ENCODE peak calls at places on chromosomes 4 and X, in nine cellular contexts. U is right cardiac atrium, F is cardiac muscle cell, G is RWPE2, D is psoas muscle, S is A549, K is stomach, O is lung, Q is left lung. W is an unnamed sample.
A peak's percentile ranks its signal among the peaks of the same experiment; 100 is the strongest.

GRCh38 chr4:8774071-8774470 is 97.6 kb downstream of the HMX1 start:
- DNase-seq in K (no peak), O (no peak), D (peak; percentile 14), F (no peak), S (no peak), Q (no peak), G (peak; percentile 17), U (peak; percentile 15), W (no peak)

GRCh38 chrX:40072246-40072645 is 25.5 kb downstream of the BCOR start:
- DNase-seq in S (no peak), U (no peak), F (no peak), K (no peak), D (no peak), Q (no peak), G (no peak), O (no peak), W (no peak)

GRCh38 chr4:120750152-120750525 is 172.4 kb downstream of the PRDM5 start:
- DNase-seq in Q (no peak), O (no peak), F (no peak), U (no peak), K (no peak), S (no peak), G (no peak), D (no peak), W (no peak)

GRCh38 chr4:101977096-101977495 is 186.6 kb downstream of the BANK1 start:
- DNase-seq in G (peak; percentile 80), O (peak; percentile 36), Q (peak; percentile 41), U (no peak), K (no peak), S (peak; percentile 93), F (peak; percentile 98), D (no peak), W (no peak)

GRCh38 chr4:182695842-182696241 is 221.3 kb downstream of the DCTD start:
- DNase-seq in G (no peak), S (no peak), D (no peak), U (no peak), Q (no peak), K (no peak), O (no peak), F (no peak), W (no peak)

GRCh38 chr4:118877797-118878196 is 10.9 kb upstream of the SYNPO2 start:
- DNase-seq in Q (no peak), G (no peak), S (no peak), D (no peak), O (no peak), K (no peak), U (no peak), F (no peak), W (no peak)

GRCh38 chr4:183858011-183858615 is 47.0 kb upstream of the STOX2 start:
- DNase-seq in S (no peak), K (no peak), O (no peak), D (no peak), U (no peak), F (no peak), Q (no peak), G (no peak), W (no peak)

GRCh38 chr4:95835672-95836071 is 4.2 kb upstream of the PDHA2 start:
- DNase-seq in G (no peak), U (no peak), O (no peak), Q (no peak), K (no peak), D (no peak), F (peak; percentile 3), S (peak; percentile 15), W (no peak)

GRCh38 chrX:17278961-17279360 is 96.0 kb upstream of the NHS start:
- DNase-seq in F (no peak), O (no peak), D (no peak), K (no peak), G (no peak), U (no peak), S (no peak), Q (no peak), W (no peak)

GRCh38 chrX:2442694-2443093 is 58.1 kb downstream of the DHRSX start:
- DNase-seq in K (no peak), F (no peak), G (no peak), O (no peak), Q (no peak), U (no peak), D (no peak), S (no peak), W (no peak)

GRCh38 chr4:7588002-7588401 is 153.3 kb upstream of the PSAPL1 start:
- DNase-seq in F (no peak), G (no peak), Q (no peak), S (no peak), K (no peak), D (no peak), U (no peak), O (no peak), W (no peak)

GRCh38 chr4:94274912-94275311 is 67.2 kb downstream of the SMARCAD1 start:
- DNase-seq in S (no peak), G (no peak), O (no peak), K (no peak), Q (no peak), F (no peak), U (no peak), D (no peak), W (no peak)

GRCh38 chrX:118199997-118200396 is 83.4 kb upstream of the KLHL13 start:
- DNase-seq in F (no peak), O (no peak), K (no peak), D (no peak), G (no peak), Q (no peak), S (no peak), U (no peak), W (no peak)

GRCh38 chr4:60884545-60884944 is 315.6 kb upstream of the ADGRL3 start:
- DNase-seq in O (no peak), D (no peak), Q (no peak), S (no peak), F (peak; percentile 17), U (no peak), G (no peak), K (no peak), W (no peak)

GRCh38 chr4:71974681-71975080 is 57.1 kb upstream of the NPFFR2 start:
- DNase-seq in D (no peak), F (peak; percentile 34), Q (no peak), G (no peak), K (no peak), O (no peak), U (no peak), S (peak; percentile 0), W (no peak)

GRCh38 chr4:106253364-106254129 is 62.5 kb downstream of the TBCK start:
- DNase-seq in D (no peak), O (no peak), Q (no peak), F (no peak), G (no peak), K (no peak), S (no peak), U (no peak), W (no peak)

GRCh38 chr4:188127157-188127874 is 11.9 kb upstream of the TRIML1 start:
- DNase-seq in Q (no peak), F (peak; percentile 29), D (no peak), G (no peak), O (no peak), K (no peak), U (no peak), S (peak; percentile 67), W (no peak)

GRCh38 chrX:8731579-8732395 is at the start of gene ANOS1:
- DNase-seq in U (peak; percentile 91), D (peak; percentile 86), S (peak; percentile 13), G (no peak), Q (peak; percentile 80), O (peak; percentile 80), K (peak; percentile 47), F (peak; percentile 72), W (no peak)

GRCh38 chr4:106034205-106034604 is 138.9 kb downstream of the NPNT start:
- DNase-seq in G (no peak), Q (no peak), O (no peak), K (no peak), S (no peak), F (peak; percentile 50), U (no peak), D (no peak), W (no peak)

GRCh38 chr4:39118034-39118658 is 56.1 kb downstream of the KLHL5 start:
- DNase-seq in S (no peak), D (no peak), F (no peak), G (no peak), Q (no peak), U (no peak), K (no peak), O (no peak), W (no peak)

DNA sequence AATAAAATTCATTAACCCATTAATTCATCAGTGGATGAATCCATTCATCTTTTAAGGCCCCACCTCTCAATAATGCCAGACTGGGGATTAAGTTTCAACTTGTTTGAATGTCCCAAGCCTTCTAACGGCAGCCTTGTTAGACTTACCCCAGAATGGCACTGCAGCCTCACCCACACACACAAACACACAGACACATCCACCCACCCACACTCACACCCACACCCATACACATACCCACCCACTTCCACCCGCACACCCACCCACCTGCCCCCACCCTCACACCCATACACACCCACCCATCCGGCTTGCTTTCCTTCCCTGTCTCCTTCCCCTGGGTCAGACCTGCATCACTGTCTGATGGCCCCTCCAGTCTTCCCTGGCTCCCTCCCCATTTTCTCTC is 102.6 kb downstream of the ARHGAP10 start:
- DNase-seq in O (no peak), D (no peak), Q (no peak), U (no peak), K (no peak), F (no peak), S (no peak), G (no peak), W (no peak)
- H3K4me1 ChIP-seq in O (peaks cover 13% of the 10 kb centered on the region), D (peaks cover 59% of the 10 kb centered on the region), Q (peaks cover 22% of the 10 kb centered on the region), U (peaks cover 10% of the 10 kb centered on the region), K (peaks cover 5% of the 10 kb centered on the region), F (peaks cover 3% of the 10 kb centered on the region), S (peaks cover 28% of the 10 kb centered on the region), G (peaks cover 30% of the 10 kb centered on the region), W (no peaks in the 10 kb centered on the region)

GRCh38 chr4:126593626-126594025 is 1039.1 kb upstream of the INTU start:
- DNase-seq in G (no peak), S (no peak), Q (no peak), K (no peak), O (no peak), F (no peak), U (no peak), D (no peak), W (no peak)
- H3K4me1 ChIP-seq in G (no peaks in the 10 kb centered on the region), S (no peaks in the 10 kb centered on the region), Q (no peaks in the 10 kb centered on the region), K (no peaks in the 10 kb centered on the region), O (no peaks in the 10 kb centered on the region), F (no peaks in the 10 kb centered on the region), U (no peaks in the 10 kb centered on the region), D (no peaks in the 10 kb centered on the region), W (no peaks in the 10 kb centered on the region)

DNA sequence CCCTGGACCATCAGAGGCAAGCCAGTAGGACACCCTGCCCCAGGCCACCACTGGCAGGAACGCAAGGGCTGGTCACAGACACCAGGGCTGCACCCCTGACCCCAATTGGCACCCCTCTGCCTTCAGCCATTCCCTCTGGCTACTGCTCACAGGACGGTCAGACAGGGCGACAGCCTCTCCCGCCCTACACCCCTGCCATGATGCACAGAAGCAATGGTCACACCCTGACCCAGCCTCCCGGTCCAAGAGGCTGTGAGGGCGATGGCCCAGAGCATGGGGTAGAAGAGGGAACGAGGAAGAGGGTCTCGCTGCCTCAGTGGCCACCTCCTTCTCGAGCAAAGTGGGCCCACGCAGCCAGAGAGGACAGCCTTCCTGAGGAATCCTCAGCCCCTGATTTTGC is 143.5 kb downstream of the SOWAHB start:
- DNase-seq in G (no peak), O (no peak), U (peak; percentile 60), D (no peak), F (no peak), K (no peak), S (no peak), Q (no peak), W (no peak)
- H3K4me1 ChIP-seq in G (peaks cover 17% of the 10 kb centered on the region), O (peaks cover 3% of the 10 kb centered on the region), U (no peaks in the 10 kb centered on the region), D (no peaks in the 10 kb centered on the region), F (peaks cover 11% of the 10 kb centered on the region), K (peaks cover 5% of the 10 kb centered on the region), S (peaks cover 25% of the 10 kb centered on the region), Q (peaks cover 7% of the 10 kb centered on the region), W (no peaks in the 10 kb centered on the region)

GRCh38 chr4:38073596-38074234 is 113.5 kb downstream of the PTTG2 start:
- DNase-seq in S (no peak), U (no peak), G (no peak), O (no peak), Q (no peak), D (no peak), F (peak; percentile 42), K (no peak), W (no peak)
- H3K4me1 ChIP-seq in S (peaks cover 20% of the 10 kb centered on the region), U (peaks cover 9% of the 10 kb centered on the region), G (peaks cover 18% of the 10 kb centered on the region), O (peaks cover 20% of the 10 kb centered on the region), Q (no peaks in the 10 kb centered on the region), D (no peaks in the 10 kb centered on the region), F (peaks cover 6% of the 10 kb centered on the region), K (peaks cover 20% of the 10 kb centered on the region), W (no peaks in the 10 kb centered on the region)

W was measured in CD4-positive, alpha-beta memory T cell.